ENCODE peak calls at places on chromosomes 5 and 9, in six cellular contexts. H is cardiac muscle cell, Q is SK-N-SH, D is fibroblast of lung, R is small intestine, F is GM23338. Z is an unnamed sample.

GRCh38 chr5:180591249-180591887 is at the start of gene SCGB3A1:
- DNase-seq in H (no peak), Q (peak; percentile 57), D (no peak), R (no peak), F (peak; percentile 63), Z (no peak)

GRCh38 chr9:111298831-111299603 is 31.0 kb downstream of the OR2K2 start:
- DNase-seq in H (peak; percentile 40), Q (peak; percentile 42), D (peak; percentile 56), R (peak; percentile 63), F (peak; percentile 57), Z (no peak)

GRCh38 chr5:96384353-96384752 is 48.7 kb downstream of the PCSK1 start:
- DNase-seq in H (no peak), Q (no peak), D (peak; percentile 79), R (no peak), F (no peak), Z (no peak)

GRCh38 chr5:65919773-65920172 is 6.6 kb upstream of the ERBIN start:
- DNase-seq in H (no peak), Q (no peak), D (peak; percentile 25), R (no peak), F (no peak), Z (no peak)

GRCh38 chr5:176371621-176372539 is 6.6 kb downstream of the ARL10 start:
- DNase-seq in H (no peak), Q (no peak), D (no peak), R (no peak), F (no peak), Z (peak; percentile 26)

GRCh38 chr9:127975376-127976315 is 5.1 kb downstream of the EEIG1 start:
- DNase-seq in H (no peak), Q (no peak), D (no peak), R (peak; percentile 57), F (no peak), Z (peak; percentile 21)

GRCh38 chr5:58133631-58134296 is 326.1 kb downstream of the PLK2 start:
- DNase-seq in H (no peak), Q (peak; percentile 41), D (peak; percentile 58), R (no peak), F (no peak), Z (no peak)

GRCh38 chr5:137340899-137341298 is 158.2 kb downstream of the SPOCK1 start:
- DNase-seq in H (no peak), Q (no peak), D (no peak), R (no peak), F (no peak), Z (no peak)

GRCh38 chr5:151454166-151454565 is 6.8 kb downstream of the SLC36A1 start:
- DNase-seq in H (peak; percentile 23), Q (no peak), D (no peak), R (peak; percentile 91), F (peak; percentile 18), Z (no peak)

GRCh38 chr5:72956324-72957140 is 691 bp downstream of the FCHO2 start:
- DNase-seq in H (peak; percentile 70), Q (peak; percentile 88), D (peak; percentile 73), R (peak; percentile 66), F (peak; percentile 53), Z (peak; percentile 58)

GRCh38 chr9:21709464-21710058 is 92.9 kb upstream of the MTAP start:
- DNase-seq in H (peak; percentile 66), Q (peak; percentile 24), D (peak; percentile 43), R (peak; percentile 71), F (peak; percentile 89), Z (peak; percentile 61)

GRCh38 chr9:4796988-4797956 is 4.5 kb downstream of the RCL1 start:
- DNase-seq in H (peak; percentile 63), Q (peak; percentile 51), D (peak; percentile 32), R (peak; percentile 38), F (peak; percentile 85), Z (no peak)

GRCh38 chr5:140145818-140146522 is 20.2 kb downstream of the IGIP start:
- DNase-seq in H (peak; percentile 92), Q (peak; percentile 90), D (peak; percentile 60), R (peak; percentile 78), F (peak; percentile 80), Z (peak; percentile 77)

GRCh38 chr5:98651715-98652114 is 121.7 kb upstream of the RGMB start:
- DNase-seq in H (no peak), Q (no peak), D (peak; percentile 24), R (no peak), F (no peak), Z (no peak)

GRCh38 chr9:36268007-36268427 is 9.8 kb upstream of the GNE start:
- DNase-seq in H (no peak), Q (no peak), D (peak; percentile 61), R (no peak), F (no peak), Z (no peak)

GRCh38 chr9:135087489-135087791 is at the start of gene OLFM1:
- DNase-seq in H (peak; percentile 74), Q (peak; percentile 94), D (peak; percentile 58), R (peak; percentile 19), F (peak; percentile 89), Z (peak; percentile 88)

GRCh38 chr5:36177715-36178556 is 26.0 kb downstream of the SKP2 start:
- DNase-seq in H (peak; percentile 52), Q (peak; percentile 32), D (peak; percentile 50), R (peak; percentile 54), F (peak; percentile 14), Z (no peak)

GRCh38 chr5:127187711-127188110 is 102.9 kb upstream of the MEGF10 start:
- DNase-seq in H (no peak), Q (peak; percentile 11), D (no peak), R (no peak), F (no peak), Z (no peak)

GRCh38 chr5:149130121-149130931 is 11.0 kb upstream of the ABLIM3 start:
- DNase-seq in H (no peak), Q (no peak), D (no peak), R (no peak), F (peak; percentile 23), Z (no peak)

GRCh38 chr5:149747141-149747832 is 17.2 kb downstream of the PPARGC1B start:
- DNase-seq in H (no peak), Q (no peak), D (no peak), R (peak; percentile 99), F (peak; percentile 36), Z (peak; percentile 34)

GRCh38 chr9:98356326-98356725 is 100.9 kb upstream of the TBC1D2 start:
- DNase-seq in H (no peak), Q (no peak), D (no peak), R (no peak), F (no peak), Z (no peak)

GRCh38 chr5:9924614-9925013 is 294.5 kb upstream of the TAS2R1 start:
- DNase-seq in H (no peak), Q (no peak), D (peak; percentile 98), R (no peak), F (no peak), Z (no peak)

GRCh38 chr9:102499468-102499867 is 495.7 kb upstream of the CYLC2 start:
- DNase-seq in H (no peak), Q (no peak), D (no peak), R (no peak), F (no peak), Z (no peak)

GRCh38 chr9:79384506-79384905 is 187.3 kb upstream of the TLE4 start:
- DNase-seq in H (no peak), Q (no peak), D (peak; percentile 90), R (no peak), F (no peak), Z (no peak)

GRCh38 chr5:80255425-80255751 is 460 bp downstream of the SERINC5 start:
- DNase-seq in H (peak; percentile 59), Q (no peak), D (peak; percentile 68), R (peak; percentile 78), F (no peak), Z (peak; percentile 73)

GRCh38 chr5:149172261-149172660 is 31.0 kb downstream of the ABLIM3 start:
- DNase-seq in H (no peak), Q (no peak), D (peak; percentile 94), R (no peak), F (no peak), Z (no peak)

GRCh38 chr5:141135030-141135717 is at the start of gene PCDHB5:
- DNase-seq in H (peak; percentile 35), Q (no peak), D (peak; percentile 2), R (no peak), F (peak; percentile 94), Z (peak; percentile 71)

GRCh38 chr9:114316605-114317230 is 6.2 kb upstream of the ORM1 start:
- DNase-seq in H (no peak), Q (no peak), D (peak; percentile 33), R (no peak), F (no peak), Z (peak; percentile 1)

GRCh38 chr5:34014614-34015013 is 6.8 kb upstream of the AMACR start:
- DNase-seq in H (no peak), Q (no peak), D (no peak), R (peak; percentile 43), F (no peak), Z (no peak)

GRCh38 chr5:43038523-43038989 is 1.6 kb downstream of the ANXA2R start:
- DNase-seq in H (no peak), Q (no peak), D (peak; percentile 87), R (peak; percentile 11), F (peak; percentile 46), Z (no peak)
- H3K4me3 ChIP-seq in H (no peak overlapping the region), Q (peak overlapping the region; percentile 58), D (no peak overlapping the region), R (no peak overlapping the region), F (peak overlapping the region; percentile 8), Z (no peak overlapping the region)

GRCh38 chr5:56669534-56670483 is 145.5 kb upstream of the MAP3K1 start:
- DNase-seq in H (peak; percentile 27), Q (no peak), D (no peak), R (peak; percentile 56), F (peak; percentile 79), Z (peak; percentile 91)

GRCh38 chr5:56668996-56669395 is 146.4 kb upstream of the MAP3K1 start:
- DNase-seq in H (no peak), Q (no peak), D (no peak), R (peak; percentile 20), F (no peak), Z (no peak)

GRCh38 chr5:56673171-56673570 is 142.2 kb upstream of the MAP3K1 start:
- DNase-seq in H (no peak), Q (no peak), D (no peak), R (no peak), F (no peak), Z (no peak)

GRCh38 chr5:56671571-56671970 is 143.8 kb upstream of the MAP3K1 start:
- DNase-seq in H (no peak), Q (no peak), D (peak; percentile 11), R (no peak), F (peak; percentile 50), Z (no peak)

DNA sequence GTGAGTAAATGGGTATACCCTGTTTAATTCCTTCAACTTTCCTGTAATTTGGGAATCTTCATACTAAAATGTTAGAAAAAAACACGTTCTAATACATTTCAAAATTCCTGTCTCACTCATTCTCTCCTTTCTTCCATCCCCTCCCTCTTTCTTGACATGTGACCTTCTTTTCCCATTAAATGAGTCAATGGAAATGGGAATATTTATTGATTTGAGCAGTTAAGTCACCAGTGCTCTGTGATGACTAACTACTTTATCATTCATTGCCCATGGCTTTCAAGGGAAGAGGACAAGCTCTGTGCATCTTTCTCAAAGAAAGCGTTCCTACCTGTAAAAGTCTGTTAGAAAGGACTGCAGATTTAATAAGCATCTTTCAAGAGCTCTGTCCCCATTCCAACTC is 144.4 kb upstream of the MAP3K1 start:
- DNase-seq in H (no peak), Q (no peak), D (peak; percentile 13), R (peak; percentile 12), F (no peak), Z (no peak)
- H3K4me1 ChIP-seq in H (peaks cover 6% of the 10 kb centered on the region), Q (peaks cover 6% of the 10 kb centered on the region), D (peaks cover 5% of the 10 kb centered on the region), R (peaks cover 3% of the 10 kb centered on the region), F (peaks cover 34% of the 10 kb centered on the region), Z (peaks cover 21% of the 10 kb centered on the region)

GRCh38 chr5:177555665-177556064 is 1.3 kb upstream of the FAM193B start:
- DNase-seq in H (no peak), Q (no peak), D (no peak), R (no peak), F (no peak), Z (no peak)
- H3K27ac ChIP-seq in H (no peak overlapping the region), Q (no peak overlapping the region), D (no peak overlapping the region), R (no peak overlapping the region), F (no peak overlapping the region), Z (no peak overlapping the region)

GRCh38 chr5:38379360-38379827 is 121.0 kb downstream of the EGFLAM start:
- DNase-seq in H (peak; percentile 23), Q (no peak), D (peak; percentile 1), R (no peak), F (peak; percentile 59), Z (no peak)
- H3K4me3 ChIP-seq in H (no peak overlapping the region), Q (no peak overlapping the region), D (no peak overlapping the region), R (no peak overlapping the region), F (no peak overlapping the region), Z (no peak overlapping the region)

Z was measured in body of pancreas.